ENCODE peak calls at places on chromosomes 4 and X, in six cellular contexts. R, Y, A, S, E and J are unnamed samples.
A peak's percentile ranks its signal among the peaks of the same experiment; 100 is the strongest.

GRCh38 chr4:38857354-38858096 is 908 bp upstream of the TLR6 start:
- DNase-seq in R (no peak), Y (no peak), A (peak; percentile 87), S (no peak), E (peak; percentile 20), J (peak; percentile 94)

GRCh38 chrX:18036394-18036793 is 175.3 kb upstream of the RAI2 start:
- DNase-seq in R (no peak), Y (no peak), A (no peak), S (no peak), E (no peak), J (no peak)

GRCh38 chr4:168723020-168723419 is 226.2 kb downstream of the PALLD start:
- DNase-seq in R (no peak), Y (no peak), A (peak; percentile 76), S (no peak), E (no peak), J (peak; percentile 77)

GRCh38 chrX:42519666-42520231 is 258.2 kb downstream of the PPP1R2C start:
- DNase-seq in R (no peak), Y (no peak), A (peak; percentile 47), S (no peak), E (no peak), J (peak; percentile 66)

GRCh38 chr4:136818811-136819210 is 713.5 kb downstream of the PCDH18 start:
- DNase-seq in R (no peak), Y (no peak), A (no peak), S (no peak), E (no peak), J (no peak)

GRCh38 chr4:156169011-156169410 is 215.3 kb upstream of the CTSO start:
- DNase-seq in R (peak; percentile 31), Y (no peak), A (peak; percentile 90), S (peak; percentile 73), E (peak; percentile 17), J (peak; percentile 94)

GRCh38 chr4:147793973-147794690 is 62.2 kb downstream of the ARHGAP10 start:
- DNase-seq in R (no peak), Y (no peak), A (no peak), S (no peak), E (no peak), J (no peak)

GRCh38 chr4:30821891-30822612 is 101.9 kb downstream of the PCDH7 start:
- DNase-seq in R (no peak), Y (no peak), A (peak; percentile 25), S (peak; percentile 39), E (no peak), J (peak; percentile 23)

GRCh38 chr4:145285928-145286327 is 105.5 kb upstream of the OTUD4 start:
- DNase-seq in R (no peak), Y (no peak), A (no peak), S (no peak), E (no peak), J (peak; percentile 81)

GRCh38 chr4:151114986-151115385 is 15.6 kb downstream of the RPS3A start:
- DNase-seq in R (no peak), Y (no peak), A (peak; percentile 43), S (no peak), E (no peak), J (peak; percentile 38)

GRCh38 chr4:186717556-186717955 is 6.1 kb downstream of the FAT1 start:
- DNase-seq in R (no peak), Y (no peak), A (no peak), S (no peak), E (no peak), J (no peak)

GRCh38 chr4:39621582-39621981 is 17.1 kb downstream of the SMIM14 start:
- DNase-seq in R (no peak), Y (no peak), A (peak; percentile 69), S (peak; percentile 34), E (no peak), J (peak; percentile 93)

GRCh38 chrX:64379924-64380323 is 15.3 kb downstream of the MTMR8 start:
- DNase-seq in R (no peak), Y (no peak), A (no peak), S (no peak), E (no peak), J (no peak)

GRCh38 chr4:180557348-180557747 is 1685.9 kb upstream of the TENM3 start:
- DNase-seq in R (no peak), Y (no peak), A (no peak), S (peak; percentile 37), E (no peak), J (no peak)

GRCh38 chrX:44239036-44239435 is 104.4 kb downstream of the EFHC2 start:
- DNase-seq in R (no peak), Y (no peak), A (no peak), S (no peak), E (no peak), J (no peak)

GRCh38 chr4:165748321-165748720 is 124.7 kb upstream of the TLL1 start:
- DNase-seq in R (no peak), Y (no peak), A (no peak), S (peak; percentile 31), E (no peak), J (no peak)

GRCh38 chr4:187724526-187724925 is 271.0 kb upstream of the ZFP42 start:
- DNase-seq in R (no peak), Y (no peak), A (no peak), S (no peak), E (no peak), J (no peak)

GRCh38 chr4:173794662-173795061 is 264.6 kb upstream of the HAND2 start:
- DNase-seq in R (no peak), Y (no peak), A (peak; percentile 78), S (no peak), E (no peak), J (peak; percentile 53)

GRCh38 chrX:10519278-10519677 is 101.1 kb downstream of the MID1 start:
- DNase-seq in R (no peak), Y (no peak), A (no peak), S (no peak), E (no peak), J (no peak)

GRCh38 chrX:6095469-6095868 is 133.2 kb downstream of the NLGN4X start:
- DNase-seq in R (no peak), Y (no peak), A (no peak), S (peak; percentile 73), E (no peak), J (no peak)

GRCh38 chr4:30903493-30903892 is 183.3 kb downstream of the PCDH7 start:
- DNase-seq in R (no peak), Y (no peak), A (peak; percentile 74), S (no peak), E (no peak), J (peak; percentile 54)

GRCh38 chrX:133369065-133369464 is 46.2 kb downstream of the GPC4 start:
- DNase-seq in R (no peak), Y (no peak), A (no peak), S (no peak), E (no peak), J (no peak)

GRCh38 chr4:13665711-13666660 is 38.5 kb upstream of the BOD1L1 start:
- DNase-seq in R (no peak), Y (no peak), A (no peak), S (no peak), E (no peak), J (peak; percentile 62)

DNA sequence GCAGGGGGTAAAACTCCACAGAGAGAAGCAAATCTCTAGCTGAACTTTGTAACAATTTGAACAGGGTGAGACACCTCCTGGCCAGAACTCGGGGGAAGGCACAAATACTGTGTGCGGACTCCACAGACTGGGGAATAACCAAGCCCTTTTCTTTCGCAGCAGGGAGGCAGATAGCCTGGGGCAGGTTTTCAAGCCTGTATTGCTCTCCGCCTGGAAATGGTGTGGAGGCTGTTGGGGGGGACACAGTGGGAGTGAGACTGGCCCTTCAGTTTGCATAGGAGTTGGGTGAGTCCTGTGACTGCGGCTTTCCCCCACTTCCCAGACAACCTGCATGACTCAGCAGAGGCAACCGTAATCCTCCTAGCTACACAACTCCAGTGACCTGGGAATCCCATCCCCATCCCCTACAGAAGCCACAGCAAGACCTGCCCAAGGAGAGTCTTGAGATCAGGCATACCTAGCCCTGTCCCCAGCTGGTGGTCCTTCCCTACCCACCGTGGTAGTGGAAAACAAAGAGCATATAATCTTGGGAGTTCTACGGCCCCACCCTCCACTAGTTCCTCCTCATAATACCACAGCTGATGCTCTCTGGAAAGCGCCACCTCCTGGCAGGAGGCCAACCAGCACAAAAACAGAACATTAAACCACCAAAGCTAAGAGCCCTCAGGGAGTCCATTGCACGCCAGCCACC is 12.9 kb upstream of the SMPX start:
- DNase-seq in R (no peak), Y (no peak), A (no peak), S (peak; percentile 13), E (no peak), J (no peak)
- TF ChIP-seq CTCF in R (no peak), Y (peak; percentile 34), A (no peak), S (peak; percentile 54), E (no peak), J (no peak)

GRCh38 chr4:140152015-140152703 is 1.8 kb downstream of the MAML3 start:
- DNase-seq in R (peak; percentile 50), Y (no peak), A (no peak), S (peak; percentile 79), E (peak; percentile 68), J (no peak)
- TF ChIP-seq CTCF in R (no peak), Y (peak; percentile 39), A (peak; percentile 7), S (no peak), E (peak; percentile 52), J (no peak)

DNA sequence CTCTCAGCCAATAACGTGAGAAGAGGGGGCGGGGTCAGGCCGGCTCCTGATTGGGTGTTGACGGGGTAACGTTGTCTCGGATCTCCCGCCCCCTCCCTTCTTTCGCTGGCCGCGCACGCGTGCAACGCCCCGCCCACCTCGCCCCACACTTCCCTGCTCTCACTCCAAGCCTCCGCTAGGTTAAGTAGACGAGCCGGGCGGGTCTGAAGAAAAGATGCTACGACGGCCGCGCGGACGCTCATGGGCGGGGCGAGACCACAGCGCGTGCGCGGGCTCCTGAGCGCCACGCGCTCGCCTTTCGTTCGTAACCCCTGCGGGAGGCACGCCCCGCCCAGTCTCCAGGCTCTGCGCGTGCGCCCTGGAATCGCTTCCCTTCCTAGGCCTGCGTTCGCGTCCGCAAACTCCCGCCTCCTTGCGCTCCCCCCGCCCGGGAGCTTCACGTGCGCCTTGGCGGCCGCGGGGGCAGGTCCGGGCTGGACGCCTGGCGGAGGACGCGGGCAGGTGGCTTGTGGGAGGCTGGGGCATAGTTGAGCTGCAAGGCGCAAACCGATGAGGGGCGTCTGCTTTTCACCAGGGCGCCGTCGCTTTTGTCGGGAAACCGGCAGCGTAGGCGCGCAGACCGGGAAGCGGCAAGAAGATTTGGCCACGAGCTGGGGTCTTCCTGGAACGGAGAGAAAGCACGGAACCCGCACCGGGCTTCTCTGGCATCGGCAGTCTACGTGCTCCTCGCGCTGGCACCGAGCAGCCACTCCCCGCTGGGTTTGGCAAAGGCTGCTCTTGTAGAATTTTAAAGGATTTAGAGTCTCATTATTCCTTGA is 467 bp upstream of the PGRMC2 start:
- DNase-seq in R (peak; percentile 99), Y (peak; percentile 98), A (peak; percentile 99), S (peak; percentile 100), E (peak; percentile 100), J (peak; percentile 98)
- TF ChIP-seq CTCF in R (peak; percentile 22), Y (peak; percentile 49), A (no peak), S (no peak), E (peak; percentile 52), J (no peak)

GRCh38 chrX:154019633-154020499 is at the start of gene IRAK1:
- DNase-seq in R (peak; percentile 60), Y (peak; percentile 27), A (peak; percentile 52), S (peak; percentile 46), E (peak; percentile 52), J (peak; percentile 52)

GRCh38 chrX:154022716-154023115 is 3.0 kb upstream of the IRAK1 start:
- DNase-seq in R (no peak), Y (no peak), A (no peak), S (no peak), E (no peak), J (no peak)

GRCh38 chrX:154020500-154021115 is 906 bp upstream of the IRAK1 start:
- DNase-seq in R (no peak), Y (no peak), A (no peak), S (no peak), E (no peak), J (no peak)

GRCh38 chrX:154022108-154022507 is 2.4 kb upstream of the IRAK1 start:
- DNase-seq in R (no peak), Y (no peak), A (no peak), S (no peak), E (no peak), J (no peak)

GRCh38 chrX:154021131-154021611 is 1.5 kb upstream of the IRAK1 start:
- DNase-seq in R (no peak), Y (no peak), A (peak; percentile 46), S (no peak), E (no peak), J (peak; percentile 74)
- TF ChIP-seq CTCF in R (no peak), Y (no peak), A (no peak), S (no peak), E (no peak), J (no peak)